ENCODE peak calls at places on chromosome 3, in five cellular contexts. Z, T, O, P and J are unnamed samples.

GRCh38 chr3:193970773-193971206 is 165.2 kb upstream of the HES1 start:
- DNase-seq in Z (no peak), T (no peak), O (no peak), P (no peak), J (no peak)

GRCh38 chr3:160840590-160840989 is 84.6 kb downstream of the PPM1L start:
- DNase-seq in Z (no peak), T (no peak), O (no peak), P (no peak), J (no peak)

GRCh38 chr3:60657972-60658371 is 593.3 kb downstream of the FHIT start:
- DNase-seq in Z (no peak), T (no peak), O (no peak), P (no peak), J (no peak)

GRCh38 chr3:86175593-86175992 is 815.4 kb downstream of the VGLL3 start:
- DNase-seq in Z (no peak), T (no peak), O (no peak), P (no peak), J (no peak)

GRCh38 chr3:179801831-179802230 is 149.0 kb downstream of the USP13 start:
- DNase-seq in Z (no peak), T (no peak), O (no peak), P (no peak), J (no peak)

GRCh38 chr3:4528802-4529201 is 35.7 kb downstream of the ITPR1 start:
- DNase-seq in Z (no peak), T (no peak), O (no peak), P (no peak), J (no peak)

GRCh38 chr3:151425640-151426336 is 35.1 kb downstream of the IGSF10 start:
- DNase-seq in Z (no peak), T (no peak), O (no peak), P (no peak), J (no peak)

GRCh38 chr3:194373912-194374311 is 4.4 kb upstream of the LRRC15 start:
- DNase-seq in Z (no peak), T (no peak), O (no peak), P (no peak), J (no peak)

GRCh38 chr3:40642812-40643211 is 118.1 kb downstream of the ZNF621 start:
- DNase-seq in Z (no peak), T (no peak), O (no peak), P (no peak), J (no peak)

GRCh38 chr3:183629546-183630301 is 5.7 kb upstream of the KLHL24 start:
- DNase-seq in Z (no peak), T (no peak), O (no peak), P (no peak), J (no peak)

GRCh38 chr3:64267774-64268604 is 42.7 kb upstream of the PRICKLE2 start:
- DNase-seq in Z (no peak), T (no peak), O (peak), P (peak), J (peak)

GRCh38 chr3:61522629-61523028 is 38.7 kb upstream of the PTPRG start:
- DNase-seq in Z (no peak), T (no peak), O (no peak), P (no peak), J (no peak)

GRCh38 chr3:58544546-58544945 is 7.6 kb upstream of the ACOX2 start:
- DNase-seq in Z (no peak), T (no peak), O (no peak), P (no peak), J (no peak)

GRCh38 chr3:54083901-54084300 is 38.5 kb upstream of the CACNA2D3 start:
- DNase-seq in Z (no peak), T (no peak), O (no peak), P (no peak), J (no peak)

GRCh38 chr3:186790261-186790981 is 7.0 kb downstream of the EIF4A2 start:
- DNase-seq in Z (peak), T (no peak), O (no peak), P (no peak), J (no peak)

GRCh38 chr3:154356009-154356408 is 31.7 kb upstream of the DHX36 start:
- DNase-seq in Z (no peak), T (no peak), O (no peak), P (no peak), J (no peak)

GRCh38 chr3:128076783-128077624 is 24.8 kb downstream of the SEC61A1 start:
- DNase-seq in Z (no peak), T (no peak), O (peak), P (peak), J (peak)

GRCh38 chr3:38556640-38557358 is 60.7 kb downstream of the EXOG start:
- DNase-seq in Z (no peak), T (no peak), O (peak), P (no peak), J (no peak)

GRCh38 chr3:102662223-102662622 is 227.4 kb downstream of the ZPLD1 start:
- DNase-seq in Z (no peak), T (no peak), O (no peak), P (no peak), J (no peak)

GRCh38 chr3:184059424-184059823 is 6.6 kb downstream of the HTR3C start:
- DNase-seq in Z (no peak), T (no peak), O (no peak), P (no peak), J (no peak)

GRCh38 chr3:39934696-39935095 is 125.3 kb downstream of the MYRIP start:
- DNase-seq in Z (no peak), T (no peak), O (no peak), P (no peak), J (no peak)

GRCh38 chr3:160477750-160478149 is 28.2 kb upstream of the TRIM59 start:
- DNase-seq in Z (no peak), T (no peak), O (no peak), P (no peak), J (no peak)